ENCODE peak calls at places on chromosome 5, in six cellular contexts. R, D, W, V, L and T are unnamed samples.

GRCh38 chr5:82019342-82020138 is 47.7 kb downstream of the ATG10 start:
- DNase-seq in R (peak; percentile 16), D (no peak), W (no peak), V (no peak), L (no peak), T (no peak)

GRCh38 chr5:173668245-173668800 is 51.9 kb upstream of the BOD1 start:
- DNase-seq in R (no peak), D (no peak), W (no peak), V (no peak), L (no peak), T (no peak)

GRCh38 chr5:76735762-76736545 is 20.0 kb downstream of the F2R start:
- DNase-seq in R (no peak), D (no peak), W (no peak), V (no peak), L (no peak), T (no peak)

GRCh38 chr5:75623846-75624245 is 12.6 kb downstream of the ANKDD1B start:
- DNase-seq in R (no peak), D (no peak), W (no peak), V (no peak), L (no peak), T (no peak)

GRCh38 chr5:119943148-119943547 is 313.8 kb downstream of the FAM170A start:
- DNase-seq in R (no peak), D (no peak), W (no peak), V (no peak), L (no peak), T (no peak)

GRCh38 chr5:69276422-69277174 is 41.9 kb downstream of the CDK7 start:
- DNase-seq in R (no peak), D (no peak), W (no peak), V (no peak), L (no peak), T (no peak)

GRCh38 chr5:175572922-175573321 is 84.9 kb upstream of the HRH2 start:
- DNase-seq in R (no peak), D (no peak), W (no peak), V (no peak), L (no peak), T (no peak)

GRCh38 chr5:130436430-130436829 is 532.2 kb downstream of the CHSY3 start:
- DNase-seq in R (no peak), D (no peak), W (no peak), V (no peak), L (no peak), T (no peak)

GRCh38 chr5:117230375-117230774 is 655.8 kb upstream of the SEMA6A start:
- DNase-seq in R (no peak), D (peak; percentile 9), W (no peak), V (no peak), L (no peak), T (no peak)

GRCh38 chr5:115624994-115625393 is 842 bp downstream of the TMED7 start:
- DNase-seq in R (no peak), D (no peak), W (no peak), V (no peak), L (no peak), T (no peak)

GRCh38 chr5:173178369-173178910 is 34.1 kb downstream of the BNIP1 start:
- DNase-seq in R (no peak), D (no peak), W (no peak), V (peak; percentile 39), L (no peak), T (no peak)

GRCh38 chr5:16618138-16618897 is 1.5 kb upstream of the RETREG1 start:
- DNase-seq in R (no peak), D (no peak), W (no peak), V (no peak), L (no peak), T (peak; percentile 67)